ENCODE peak calls at places on chromosome 7, in nine cellular contexts. K, L, F, G, J, I, Y, P and C are unnamed samples.
A peak's percentile ranks its signal among the peaks of the same experiment; 100 is the strongest.

GRCh38 chr7:75798770-75799169 is 14.8 kb downstream of the CCL24 start:
- DNase-seq in G (no peak), I (no peak), L (no peak), F (no peak), J (no peak), K (no peak), Y (no peak), P (no peak), C (no peak)

GRCh38 chr7:117588352-117588794 is 108.5 kb downstream of the CFTR start:
- DNase-seq in P (no peak), G (no peak), L (no peak), I (no peak), K (no peak), F (no peak), J (peak; percentile 91), Y (peak; percentile 89), C (no peak)

GRCh38 chr7:44535348-44536064 is 5.6 kb downstream of the NPC1L1 start:
- DNase-seq in F (no peak), Y (no peak), K (peak; percentile 58), P (no peak), L (no peak), G (no peak), J (no peak), I (no peak), C (no peak)

GRCh38 chr7:132292803-132293202 is 283.5 kb downstream of the PLXNA4 start:
- DNase-seq in G (no peak), L (no peak), I (no peak), P (no peak), J (peak; percentile 41), Y (no peak), F (no peak), K (no peak), C (no peak)

GRCh38 chr7:3861941-3862340 is 560.9 kb downstream of the SDK1 start:
- DNase-seq in Y (peak; percentile 87), I (peak; percentile 44), J (no peak), G (peak; percentile 40), L (no peak), F (peak; percentile 67), P (peak; percentile 86), K (no peak), C (peak; percentile 47)

GRCh38 chr7:31939076-31939475 is 131.1 kb downstream of the PDE1C start:
- DNase-seq in F (no peak), P (no peak), I (no peak), Y (no peak), K (no peak), L (no peak), G (no peak), J (peak; percentile 47), C (no peak)

GRCh38 chr7:79308176-79308575 is 145.3 kb downstream of the MAGI2 start:
- DNase-seq in F (no peak), J (peak; percentile 24), Y (no peak), G (no peak), L (no peak), P (peak; percentile 40), K (no peak), I (no peak), C (peak; percentile 51)

GRCh38 chr7:6479067-6479466 is 31.3 kb upstream of the DAGLB start:
- DNase-seq in Y (no peak), K (no peak), F (no peak), L (no peak), G (no peak), J (no peak), I (no peak), P (no peak), C (peak; percentile 55)

GRCh38 chr7:1672851-1673486 is 2.9 kb downstream of the ELFN1 start:
- DNase-seq in F (peak; percentile 40), L (no peak), Y (no peak), G (no peak), K (peak; percentile 48), I (no peak), P (no peak), J (no peak), C (no peak)

GRCh38 chr7:135100856-135101255 is 47.0 kb upstream of the TMEM140 start:
- DNase-seq in G (no peak), K (no peak), L (no peak), I (no peak), F (no peak), P (peak; percentile 17), Y (peak; percentile 10), J (peak; percentile 49), C (no peak)

GRCh38 chr7:30563326-30563942 is 31.2 kb upstream of the GARS1 start:
- DNase-seq in G (no peak), K (no peak), P (peak; percentile 93), J (peak; percentile 87), F (no peak), I (no peak), L (no peak), Y (peak; percentile 40), C (no peak)

GRCh38 chr7:123674399-123675091 is 18.9 kb downstream of the LMOD2 start:
- DNase-seq in J (no peak), F (no peak), L (no peak), I (no peak), Y (peak; percentile 13), K (no peak), P (peak; percentile 82), G (no peak), C (no peak)

GRCh38 chr7:34727464-34727995 is 69.5 kb downstream of the NPSR1 start:
- DNase-seq in G (no peak), Y (no peak), I (no peak), F (no peak), L (no peak), P (no peak), K (no peak), J (peak; percentile 48), C (no peak)

GRCh38 chr7:1721047-1721687 is 51.1 kb downstream of the ELFN1 start:
- DNase-seq in Y (peak; percentile 53), K (no peak), P (peak; percentile 19), L (no peak), J (no peak), I (no peak), F (no peak), G (no peak), C (no peak)

GRCh38 chr7:18808026-18808425 is 309.4 kb downstream of the TWIST1 start:
- DNase-seq in G (no peak), K (no peak), L (no peak), F (no peak), P (no peak), J (no peak), I (no peak), Y (no peak), C (no peak)

GRCh38 chr7:106294334-106294733 is 9.6 kb upstream of the NAMPT start:
- DNase-seq in J (no peak), L (no peak), G (no peak), I (no peak), K (no peak), Y (no peak), F (no peak), P (no peak), C (no peak)
- TF ChIP-seq CTCF in J (peak; percentile 49), L (peak; percentile 31), G (no peak), I (no peak), K (no peak), Y (peak; percentile 6), F (no peak), P (peak; percentile 31), C (no peak)

GRCh38 chr7:99834382-99834781 is 6.6 kb downstream of the CYP3A43 start:
- DNase-seq in I (no peak), F (no peak), G (no peak), P (no peak), Y (no peak), K (no peak), J (no peak), L (no peak), C (no peak)
- H3K27me3 ChIP-seq in I (no peaks in the 10 kb centered on the region), F (no peaks in the 10 kb centered on the region), G (no peaks in the 10 kb centered on the region), P (no peaks in the 10 kb centered on the region), Y (peaks cover 4% of the 10 kb centered on the region), K (no peaks in the 10 kb centered on the region), J (peaks cover 19% of the 10 kb centered on the region), L (peaks cover 34% of the 10 kb centered on the region), C (no peaks in the 10 kb centered on the region)

GRCh38 chr7:105011771-105012502 is 2.1 kb upstream of the KMT2E start:
- DNase-seq in J (no peak), F (peak; percentile 75), L (no peak), I (no peak), P (no peak), G (no peak), K (peak; percentile 76), Y (no peak), C (peak; percentile 27)

GRCh38 chr7:105012503-105013282 is 1.3 kb upstream of the KMT2E start:
- DNase-seq in F (peak; percentile 100), L (peak; percentile 98), J (peak; percentile 96), Y (peak; percentile 97), G (peak; percentile 100), P (peak; percentile 99), I (peak; percentile 100), K (peak; percentile 100), C (peak; percentile 99)

GRCh38 chr7:105010538-105011523 is 3.2 kb upstream of the KMT2E start:
- DNase-seq in J (no peak), I (no peak), P (no peak), G (no peak), Y (peak; percentile 29), L (no peak), K (peak; percentile 52), F (no peak), C (no peak)

GRCh38 chr7:105007298-105007697 is 6.7 kb upstream of the KMT2E start:
- DNase-seq in G (no peak), K (no peak), J (no peak), I (no peak), P (no peak), L (no peak), Y (no peak), F (no peak), C (no peak)

DNA sequence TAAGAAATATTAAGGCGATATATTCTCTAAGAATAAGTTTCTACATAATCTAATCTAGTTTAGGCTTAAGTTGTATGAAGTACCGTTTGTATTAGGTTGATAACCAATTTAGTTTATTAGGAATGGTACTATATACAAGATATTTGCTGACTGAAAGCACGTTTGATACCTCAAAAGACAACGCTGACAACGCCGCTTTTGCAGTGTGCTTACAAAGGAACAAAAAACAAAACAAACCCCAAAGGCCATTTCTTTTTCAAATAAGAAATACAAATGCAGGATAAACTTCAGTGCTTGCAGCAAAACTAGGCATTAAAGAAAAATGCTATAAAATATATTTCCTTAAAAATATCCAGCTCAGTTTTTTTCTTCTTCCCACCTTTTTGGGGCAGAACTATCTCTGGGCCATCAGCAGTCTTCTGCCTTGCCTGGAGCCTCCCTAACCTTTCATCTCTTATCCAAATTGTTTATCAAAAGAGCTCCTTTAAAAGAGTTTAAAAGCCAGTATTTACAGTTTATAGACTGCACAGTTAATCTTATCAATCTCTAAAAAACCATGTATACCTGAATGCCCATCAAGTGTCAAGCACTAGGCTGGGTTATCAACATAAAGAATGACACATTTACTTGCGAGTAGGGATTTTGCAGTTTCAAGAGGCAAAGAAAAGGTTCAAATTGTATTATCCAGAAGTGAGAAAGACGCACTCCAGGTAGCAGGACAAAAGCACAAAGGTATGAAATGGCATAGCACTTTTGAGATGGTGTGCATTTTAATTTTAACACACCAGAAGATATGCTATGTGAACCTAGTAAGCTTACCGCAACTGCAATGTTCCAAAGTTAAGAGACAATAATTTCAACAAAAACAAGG is 4.1 kb upstream of the KMT2E start:
- DNase-seq in P (no peak), I (no peak), K (no peak), F (no peak), G (no peak), J (no peak), Y (no peak), L (no peak), C (no peak)
- TF ChIP-seq CTCF in P (no peak), I (no peak), K (no peak), F (no peak), G (no peak), J (no peak), Y (no peak), L (no peak), C (no peak)

DNA sequence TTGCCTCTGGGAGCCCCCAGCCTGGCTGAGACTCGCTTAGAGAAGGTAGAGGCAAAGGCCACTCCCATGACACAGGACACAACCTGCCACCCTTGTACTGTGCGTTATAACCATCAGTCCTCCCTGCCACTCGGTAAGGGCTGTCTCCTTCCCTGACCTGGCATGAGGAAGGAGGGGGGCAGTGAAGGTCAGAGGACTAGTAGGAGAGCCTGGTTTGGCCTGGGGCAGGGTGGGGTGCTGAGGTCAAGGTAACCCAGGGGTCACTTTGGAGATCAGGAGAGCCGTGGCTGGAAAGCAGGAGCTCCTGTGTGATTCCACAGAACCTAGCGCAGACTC is 6.9 kb upstream of the TNRC18 start:
- DNase-seq in L (no peak), F (no peak), J (no peak), P (no peak), G (no peak), I (no peak), Y (no peak), K (no peak), C (no peak)
- H3K27me3 ChIP-seq in L (no peaks in the 10 kb centered on the region), F (no peaks in the 10 kb centered on the region), J (no peaks in the 10 kb centered on the region), P (no peaks in the 10 kb centered on the region), G (no peaks in the 10 kb centered on the region), I (no peaks in the 10 kb centered on the region), Y (no peaks in the 10 kb centered on the region), K (no peaks in the 10 kb centered on the region), C (no peaks in the 10 kb centered on the region)